ENCODE peak calls at places on chromosomes 2 and 18, in six cellular contexts. O is hepatocyte, L is SK-N-SH, Y is GM23248, I is HCT116, K is MM.1S. A is an unnamed sample.

GRCh38 chr2:160499865-160500264 is 6.3 kb upstream of the RBMS1 start:
- DNase-seq in O (no peak), Y (no peak), K (no peak), L (no peak), I (no peak), A (no peak)

GRCh38 chr2:10410001-10410671 is 38.0 kb downstream of the ODC1 start:
- DNase-seq in K (peak), O (no peak), L (no peak), Y (no peak), I (no peak), A (no peak)

GRCh38 chr2:44940612-44941464 is 664 bp upstream of the SIX3 start:
- DNase-seq in O (no peak), I (no peak), Y (no peak), L (peak), K (no peak), A (peak)

GRCh38 chr2:180191352-180192124 is 184.4 kb upstream of the CWC22 start:
- DNase-seq in O (no peak), Y (peak), K (no peak), L (no peak), I (no peak), A (no peak)

GRCh38 chr2:19911799-19912509 is 10.2 kb upstream of the TTC32 start:
- DNase-seq in O (no peak), L (no peak), I (peak), Y (peak), K (no peak), A (no peak)

GRCh38 chr2:95266781-95267430 is 7.3 kb upstream of the PROM2 start:
- DNase-seq in Y (no peak), K (no peak), L (no peak), I (no peak), O (no peak), A (no peak)

GRCh38 chr2:23760746-23761145 is 166.2 kb downstream of the ATAD2B start:
- DNase-seq in I (peak), O (peak), Y (peak), K (no peak), L (peak), A (no peak)

GRCh38 chr2:12244070-12244469 is 472.7 kb upstream of the TRIB2 start:
- DNase-seq in I (no peak), O (no peak), L (no peak), Y (peak), K (no peak), A (no peak)

GRCh38 chr2:127197475-127198385 is 22.4 kb downstream of the CYP27C1 start:
- DNase-seq in K (peak), Y (peak), O (peak), I (peak), L (peak), A (peak)

GRCh38 chr2:166900700-166901099 is 12.4 kb downstream of the XIRP2 start:
- DNase-seq in Y (peak), O (peak), I (no peak), K (no peak), L (no peak), A (peak)

GRCh38 chr18:54878057-54878661 is 49.9 kb downstream of the RAB27B start:
- DNase-seq in O (no peak), K (no peak), I (no peak), Y (peak), L (no peak), A (no peak)

GRCh38 chr2:35651688-35652323 is 703.8 kb upstream of the CRIM1 start:
- DNase-seq in I (no peak), L (no peak), Y (no peak), K (no peak), O (peak), A (no peak)

GRCh38 chr2:143034292-143035074 is 94.7 kb upstream of the ARHGAP15 start:
- DNase-seq in O (peak), Y (peak), L (peak), I (peak), K (peak), A (peak)

GRCh38 chr2:136985044-136985443 is 219.7 kb downstream of the THSD7B start:
- DNase-seq in K (no peak), L (no peak), O (peak), I (no peak), Y (peak), A (no peak)

GRCh38 chr2:74383254-74383653 is 3.1 kb upstream of the DCTN1 start:
- DNase-seq in Y (peak), L (no peak), O (no peak), I (no peak), K (no peak), A (no peak)

GRCh38 chr2:175036582-175037018 is 31.4 kb upstream of the CHN1 start:
- DNase-seq in I (peak), K (peak), O (peak), L (peak), Y (peak), A (peak)

GRCh38 chr2:158788951-158789350 is 6.2 kb upstream of the DAPL1 start:
- DNase-seq in L (no peak), Y (no peak), K (no peak), O (no peak), I (no peak), A (no peak)

GRCh38 chr2:232485757-232486557 is 1.7 kb downstream of the ECEL1 start:
- DNase-seq in Y (no peak), I (no peak), K (no peak), L (peak), O (no peak), A (peak)

GRCh38 chr2:168165418-168165817 is 82.0 kb downstream of the STK39 start:
- DNase-seq in O (no peak), K (no peak), Y (peak), L (no peak), I (no peak), A (peak)

GRCh38 chr18:56913970-56914369 is 232.9 kb upstream of the BOD1L2 start:
- DNase-seq in L (no peak), I (no peak), O (no peak), K (no peak), Y (no peak), A (no peak)

GRCh38 chr2:241855888-241856422 is 2.7 kb downstream of the PDCD1 start:
- DNase-seq in O (no peak), L (peak), K (no peak), Y (no peak), I (no peak), A (no peak)

GRCh38 chr2:176151199-176152099 is at the start of gene HOXD4:
- DNase-seq in O (no peak), K (no peak), I (no peak), L (no peak), Y (no peak), A (peak)

GRCh38 chr18:79823120-79823519 is 25.4 kb downstream of the KCNG2 start:
- DNase-seq in K (no peak), I (no peak), O (no peak), Y (no peak), L (no peak), A (no peak)

GRCh38 chr18:9612215-9612830 is 2.0 kb downstream of the PPP4R1 start:
- DNase-seq in L (peak), O (peak), I (peak), Y (peak), K (peak), A (peak)

GRCh38 chr2:42969231-42970150 is 177.1 kb upstream of the HAAO start:
- DNase-seq in K (no peak), O (no peak), L (no peak), Y (peak), I (no peak), A (no peak)

GRCh38 chr2:230179907-230180306 is 39.9 kb downstream of the SP110 start:
- DNase-seq in I (no peak), K (no peak), O (no peak), Y (no peak), L (no peak), A (no peak)

GRCh38 chr2:100744589-100744988 is 75.3 kb upstream of the NPAS2 start:
- DNase-seq in I (no peak), Y (peak), L (no peak), O (peak), K (no peak), A (no peak)

GRCh38 chr2:155528034-155528433 is 804.5 kb downstream of the NR4A2 start:
- DNase-seq in O (no peak), L (no peak), I (no peak), K (no peak), Y (no peak), A (no peak)

GRCh38 chr2:239767016-239767905 is 257.9 kb downstream of the NDUFA10 start:
- DNase-seq in Y (no peak), L (no peak), I (no peak), K (peak), O (no peak), A (no peak)

GRCh38 chr2:159124441-159124911 is 156.0 kb downstream of the TANC1 start:
- DNase-seq in I (peak), Y (peak), L (no peak), O (peak), K (no peak), A (no peak)

GRCh38 chr2:158664987-158665386 is 130.1 kb upstream of the DAPL1 start:
- DNase-seq in I (no peak), L (no peak), Y (peak), O (no peak), K (no peak), A (no peak)

GRCh38 chr2:9593936-9594335 is 36.9 kb downstream of the YWHAQ start:
- DNase-seq in I (no peak), L (no peak), K (no peak), Y (peak), O (no peak), A (no peak)

GRCh38 chr2:47771211-47771610 is 11.7 kb upstream of the MSH6 start:
- DNase-seq in Y (peak), O (peak), I (peak), K (no peak), L (no peak), A (no peak)

GRCh38 chr2:69716555-69717120 is 25.3 kb upstream of the ANXA4 start:
- DNase-seq in I (no peak), L (no peak), K (no peak), O (no peak), Y (peak), A (no peak)

GRCh38 chr2:112787294-112787693 is 3.0 kb upstream of the IL1A start:
- DNase-seq in O (no peak), K (no peak), I (no peak), L (no peak), Y (no peak), A (no peak)
- H3K4me2 ChIP-seq in O (no peak), K (no peak), I (no peak), L (no peak), Y (no peak), A (no peak)

DNA sequence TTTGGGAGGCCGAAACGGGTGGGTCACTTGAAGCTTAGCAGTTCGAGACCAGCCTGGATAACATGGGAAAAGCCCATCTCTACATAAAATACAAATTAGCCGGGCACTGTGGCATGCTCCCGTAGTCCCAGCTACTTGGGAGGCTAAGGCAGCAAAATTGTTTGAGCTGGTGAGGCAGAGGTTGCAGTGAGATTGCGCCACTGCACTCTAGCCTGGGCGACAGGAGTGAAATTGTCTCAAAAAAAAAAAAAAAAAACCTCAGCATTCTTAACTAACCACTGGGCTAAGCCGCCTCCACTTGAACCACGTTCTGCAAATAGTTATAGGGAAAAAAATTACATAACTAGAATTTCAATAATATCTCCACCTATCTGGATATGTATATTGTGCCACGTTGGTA is 2.3 kb downstream of the FOXI3 start:
- DNase-seq in O (no peak), K (no peak), I (no peak), Y (no peak), L (no peak), A (no peak)
- H3K4me3 ChIP-seq in O (no peak), K (no peak), I (no peak), Y (no peak), L (no peak), A (no peak)

DNA sequence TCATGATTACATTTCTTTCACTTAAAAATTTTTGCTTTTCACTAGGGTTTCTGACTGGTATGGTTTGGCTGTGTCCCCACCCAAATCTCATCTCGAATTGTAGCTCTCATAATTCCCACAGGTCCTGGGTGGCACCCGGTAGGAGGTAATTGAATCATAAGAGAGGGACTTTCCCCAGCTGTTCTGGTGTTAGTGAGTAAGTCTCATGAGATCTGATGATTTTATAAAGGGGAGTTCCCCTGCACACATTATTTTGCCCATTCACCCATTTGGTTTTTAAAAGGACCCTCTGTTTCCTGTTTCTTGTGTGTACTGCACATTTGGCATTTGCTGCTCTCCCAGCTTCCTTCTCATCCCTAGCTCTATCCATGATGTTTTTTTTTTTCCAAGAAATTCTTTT is 27.8 kb upstream of the NETO1 start:
- DNase-seq in Y (no peak), L (no peak), K (no peak), I (no peak), O (no peak), A (no peak)
- TF ChIP-seq EZH2phosphoT487 in Y (no peak), L (no peak), K (no peak), I (no peak), O (no peak), A (no peak)

GRCh38 chr2:173940208-173941020 is 24.8 kb downstream of the SP3 start:
- DNase-seq in K (no peak), L (no peak), I (no peak), Y (no peak), O (no peak), A (no peak)

GRCh38 chr2:173938700-173939384 is 26.3 kb downstream of the SP3 start:
- DNase-seq in K (no peak), Y (no peak), O (no peak), I (no peak), L (peak), A (no peak)

GRCh38 chr2:173931751-173932150 is 33.4 kb downstream of the SP3 start:
- DNase-seq in I (no peak), Y (no peak), O (no peak), K (no peak), L (no peak), A (no peak)

GRCh38 chr2:173934895-173935294 is 30.3 kb downstream of the SP3 start:
- DNase-seq in O (no peak), K (no peak), L (no peak), Y (no peak), I (peak), A (no peak)

GRCh38 chr2:173935305-173935704 is 29.9 kb downstream of the SP3 start:
- DNase-seq in K (no peak), I (no peak), L (no peak), Y (no peak), O (no peak), A (no peak)
- H3K4me2 ChIP-seq in K (no peak), I (peak), L (no peak), Y (no peak), O (no peak), A (no peak)

GRCh38 chr2:216502776-216503629 is 4.4 kb downstream of the RPL37A start:
- DNase-seq in L (no peak), I (no peak), K (no peak), Y (no peak), O (no peak), A (no peak)
- H3K4me3 ChIP-seq in L (no peak), I (no peak), K (no peak), Y (no peak), O (no peak), A (no peak)

GRCh38 chr2:1567556-1568344 is 154.5 kb downstream of the TPO start:
- DNase-seq in Y (no peak), L (no peak), K (no peak), O (no peak), I (no peak), A (no peak)
- TF ChIP-seq EZH2phosphoT487 in Y (no peak), L (no peak), K (no peak), O (no peak), I (no peak), A (no peak)